ENCODE peak calls at places on chromosomes 3 and 15, in five cellular contexts. G is neural progenitor cell, Q is stomach, Y is testis, U is psoas muscle. H is an unnamed sample.

GRCh38 chr3:100221159-100221558 is 39.6 kb upstream of the TBC1D23 start:
- DNase-seq in G (no peak), Q (no peak), Y (no peak), U (no peak), H (no peak)

GRCh38 chr3:42961633-42962032 is 17.5 kb upstream of the GASK1A start:
- DNase-seq in G (peak), Q (peak), Y (peak), U (no peak), H (peak)

GRCh38 chr3:133490468-133491351 is 82.8 kb upstream of the CDV3 start:
- DNase-seq in G (no peak), Q (no peak), Y (no peak), U (no peak), H (no peak)

GRCh38 chr3:187878776-187879524 is 133.7 kb upstream of the BCL6 start:
- DNase-seq in G (no peak), Q (no peak), Y (no peak), U (no peak), H (no peak)

GRCh38 chr3:13866406-13866965 is 13.4 kb downstream of the WNT7A start:
- DNase-seq in G (no peak), Q (no peak), Y (no peak), U (no peak), H (no peak)

GRCh38 chr3:172313671-172314070 is 134.6 kb downstream of the GHSR start:
- DNase-seq in G (no peak), Q (no peak), Y (no peak), U (no peak), H (no peak)

GRCh38 chr3:169841171-169841570 is 28.5 kb upstream of the LRRC34 start:
- DNase-seq in G (no peak), Q (peak), Y (no peak), U (no peak), H (peak)

GRCh38 chr3:158109295-158109803 is 540 bp upstream of the RSRC1 start:
- DNase-seq in G (peak), Q (no peak), Y (no peak), U (no peak), H (no peak)

GRCh38 chr15:60721706-60722105 is 242.8 kb upstream of the ICE2 start:
- DNase-seq in G (no peak), Q (no peak), Y (no peak), U (no peak), H (peak)

GRCh38 chr15:78749831-78750230 is 61.4 kb downstream of the ADAMTS7 start:
- DNase-seq in G (no peak), Q (no peak), Y (peak), U (no peak), H (no peak)

GRCh38 chr3:167729591-167729990 is 5.1 kb downstream of the PDCD10 start:
- DNase-seq in G (no peak), Q (no peak), Y (no peak), U (no peak), H (no peak)

GRCh38 chr3:105613120-105613519 is 246.4 kb downstream of the ALCAM start:
- DNase-seq in G (peak), Q (no peak), Y (no peak), U (no peak), H (peak)

GRCh38 chr3:72579191-72579580 is 269.1 kb downstream of the SHQ1 start:
- DNase-seq in G (no peak), Q (no peak), Y (no peak), U (no peak), H (no peak)

GRCh38 chr3:175951047-175951694 is 1092.0 kb downstream of the NAALADL2 start:
- DNase-seq in G (no peak), Q (no peak), Y (no peak), U (no peak), H (no peak)

GRCh38 chr3:100041328-100041749 is 73.0 kb downstream of the FILIP1L start:
- DNase-seq in G (no peak), Q (no peak), Y (no peak), U (no peak), H (no peak)

GRCh38 chr3:197476126-197476525 is 79.6 kb downstream of the BDH1 start:
- DNase-seq in G (no peak), Q (no peak), Y (no peak), U (no peak), H (no peak)

GRCh38 chr3:99686955-99687612 is 48.7 kb downstream of the COL8A1 start:
- DNase-seq in G (peak), Q (peak), Y (peak), U (peak), H (peak)

GRCh38 chr3:197154-197855 is 742 bp downstream of the CHL1 start:
- DNase-seq in G (peak), Q (no peak), Y (peak), U (peak), H (no peak)

GRCh38 chr3:158794936-158795518 is 6.8 kb upstream of the MFSD1 start:
- DNase-seq in G (peak), Q (no peak), Y (no peak), U (no peak), H (no peak)

GRCh38 chr3:126745760-126746394 is 41.8 kb downstream of the CHCHD6 start:
- DNase-seq in G (no peak), Q (peak), Y (peak), U (peak), H (peak)

GRCh38 chr3:143134446-143134845 is 14.9 kb downstream of the CHST2 start:
- DNase-seq in G (no peak), Q (no peak), Y (no peak), U (no peak), H (peak)

GRCh38 chr3:25454411-25454927 is 26.4 kb downstream of the RARB start:
- DNase-seq in G (no peak), Q (no peak), Y (no peak), U (no peak), H (no peak)

GRCh38 chr3:55491296-55491816 is 4.2 kb upstream of the WNT5A start:
- DNase-seq in G (no peak), Q (no peak), Y (peak), U (no peak), H (no peak)

GRCh38 chr15:49521802-49522201 is 98.8 kb downstream of the FGF7 start:
- DNase-seq in G (no peak), Q (no peak), Y (no peak), U (no peak), H (no peak)

GRCh38 chr3:141308588-141309218 is 59.6 kb upstream of the ZBTB38 start:
- DNase-seq in G (peak), Q (peak), Y (peak), U (no peak), H (peak)

GRCh38 chr3:156788846-156789245 is 37.3 kb upstream of the LEKR1 start:
- DNase-seq in G (no peak), Q (no peak), Y (no peak), U (no peak), H (no peak)

GRCh38 chr15:89196994-89197393 is 24.4 kb downstream of the RLBP1 start:
- DNase-seq in G (no peak), Q (peak), Y (no peak), U (no peak), H (peak)

GRCh38 chr15:64776402-64776786 is 1.0 kb upstream of the RBPMS2 start:
- DNase-seq in G (peak), Q (no peak), Y (no peak), U (no peak), H (no peak)
- H3K4me3 ChIP-seq in G (peak), Q (peak), Y (peak), U (peak), H (no peak)

GRCh38 chr3:177473184-177473583 is 275.9 kb upstream of the TBL1XR1 start:
- DNase-seq in G (no peak), Q (no peak), Y (no peak), U (no peak), H (no peak)
- H3K27ac ChIP-seq in G (no peak), Q (no peak), Y (no peak), U (no peak), H (no peak)

GRCh38 chr3:124826703-124827102 is 60.5 kb downstream of the ITGB5 start:
- DNase-seq in G (no peak), Q (no peak), Y (no peak), U (no peak), H (no peak)
- H3K4me3 ChIP-seq in G (no peak), Q (no peak), Y (no peak), U (no peak), H (no peak)

DNA sequence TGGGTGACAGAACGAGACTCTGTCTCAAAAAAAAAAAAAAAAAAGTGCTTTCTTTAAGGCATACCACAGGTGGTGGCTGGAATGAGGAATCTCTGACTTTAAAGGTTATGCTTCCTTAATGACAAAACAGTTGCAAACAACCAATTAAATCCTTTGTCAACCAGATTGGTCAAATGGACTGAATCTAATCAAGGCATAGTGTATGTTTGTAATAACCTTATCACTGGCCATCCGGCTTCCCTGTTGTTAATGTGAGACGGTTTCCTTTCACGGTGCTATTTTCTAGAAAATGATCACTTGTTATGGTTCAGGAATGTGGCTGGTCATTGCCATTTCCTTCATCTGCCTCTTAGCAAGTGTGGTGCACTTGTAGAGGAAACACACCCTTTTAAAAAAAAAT is 75.9 kb downstream of the FLNB start:
- DNase-seq in G (no peak), Q (no peak), Y (no peak), U (no peak), H (no peak)
- H3K27ac ChIP-seq in G (no peak), Q (peak), Y (no peak), U (no peak), H (peak)

DNA sequence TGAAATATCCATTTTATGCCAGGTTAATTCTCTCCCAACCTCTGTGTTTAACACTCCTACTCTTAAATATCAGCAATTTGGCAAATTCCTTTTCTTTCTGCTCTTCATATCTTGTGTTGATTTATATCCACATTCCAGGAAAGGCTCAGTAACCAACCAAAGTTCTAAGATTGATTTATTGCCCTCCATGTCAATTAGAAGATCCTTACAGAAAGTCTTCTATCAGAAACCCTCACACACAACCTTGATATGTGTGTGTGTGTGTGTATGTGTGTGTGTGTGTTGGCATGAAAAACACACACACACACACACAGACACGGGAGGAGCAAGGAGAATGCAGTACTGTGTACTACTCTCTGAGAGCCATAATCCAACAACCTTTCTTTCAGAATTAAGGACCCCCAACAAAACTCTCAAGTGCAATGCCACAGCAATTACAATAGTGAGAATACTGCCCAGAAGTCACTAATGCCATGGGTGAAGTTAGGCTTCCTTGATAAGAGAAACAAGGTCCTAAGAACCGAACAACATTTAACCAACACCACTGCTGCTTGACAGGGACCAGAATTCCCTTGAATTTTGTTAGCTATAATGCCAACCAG is 1.1 kb downstream of the LSAMP start:
- DNase-seq in G (peak), Q (no peak), Y (no peak), U (no peak), H (no peak)
- H3K4me3 ChIP-seq in G (peak), Q (peak), Y (peak), U (no peak), H (no peak)

H was measured in thyroid gland.